ENCODE peak calls at places on chromosomes 3 and 15, in four cellular contexts. M, S, O and N are unnamed samples.
A peak's percentile ranks its signal among the peaks of the same experiment; 100 is the strongest.

GRCh38 chr15:80183886-80184285 is 31.1 kb downstream of the FAH start:
- DNase-seq in O (no peak), M (no peak), S (no peak), N (no peak)

GRCh38 chr15:73392025-73392424 is 23.3 kb upstream of the HCN4 start:
- DNase-seq in S (no peak), O (no peak), M (no peak), N (no peak)

GRCh38 chr15:44193651-44194396 is 1.2 kb downstream of the FRMD5 start:
- DNase-seq in O (peak; percentile 56), M (no peak), S (no peak), N (no peak)

GRCh38 chr3:87082806-87083440 is 92.0 kb upstream of the VGLL3 start:
- DNase-seq in O (peak; percentile 54), M (no peak), S (peak; percentile 56), N (no peak)

GRCh38 chr3:197183582-197183981 is 114.8 kb downstream of the DLG1 start:
- DNase-seq in M (no peak), O (no peak), S (no peak), N (no peak)

GRCh38 chr3:42175841-42176240 is 84.7 kb downstream of the TRAK1 start:
- DNase-seq in O (no peak), M (no peak), S (no peak), N (no peak)

GRCh38 chr3:99498544-99499234 is 139.7 kb upstream of the COL8A1 start:
- DNase-seq in M (no peak), O (peak; percentile 51), S (no peak), N (no peak)

GRCh38 chr3:101940521-101940992 is 91.2 kb downstream of the NFKBIZ start:
- DNase-seq in M (peak; percentile 58), O (peak; percentile 98), S (no peak), N (no peak)

GRCh38 chr3:180306691-180307090 is 270.0 kb upstream of the PEX5L start:
- DNase-seq in O (peak; percentile 52), M (no peak), S (no peak), N (no peak)

GRCh38 chr15:48722764-48723661 is 77.5 kb upstream of the FBN1 start:
- DNase-seq in S (no peak), O (peak; percentile 93), M (no peak), N (no peak)

GRCh38 chr3:188962253-188963247 is 209.2 kb upstream of the TPRG1 start:
- DNase-seq in O (no peak), S (no peak), M (no peak), N (no peak)

GRCh38 chr3:12750658-12751071 is 8.4 kb downstream of the TMEM40 start:
- DNase-seq in O (peak; percentile 86), S (no peak), M (no peak), N (no peak)

GRCh38 chr15:71424765-71425164 is 309.5 kb downstream of the THSD4 start:
- DNase-seq in S (no peak), M (no peak), O (no peak), N (no peak)

GRCh38 chr15:33675246-33675645 is 293.1 kb upstream of the CHRM5 start:
- DNase-seq in M (no peak), S (peak; percentile 15), O (peak; percentile 19), N (no peak)

GRCh38 chr3:63857311-63857710 is 6.3 kb downstream of the THOC7 start:
- DNase-seq in S (no peak), M (no peak), O (peak; percentile 80), N (no peak)

GRCh38 chr15:56737791-56738190 is 4.5 kb upstream of the ZNF280D start:
- DNase-seq in M (no peak), O (no peak), S (no peak), N (no peak)

GRCh38 chr3:24387000-24387399 is 107.7 kb downstream of the THRB start:
- DNase-seq in S (no peak), M (no peak), O (peak; percentile 21), N (no peak)

GRCh38 chr3:60957541-60957940 is 293.7 kb downstream of the FHIT start:
- DNase-seq in O (no peak), S (no peak), M (no peak), N (no peak)

GRCh38 chr15:96064351-96064756 is 266.1 kb upstream of the NR2F2 start:
- DNase-seq in O (no peak), M (no peak), S (no peak), N (no peak)

GRCh38 chr3:123678108-123678511 is 93.3 kb upstream of the HACD2 start:
- DNase-seq in S (no peak), M (no peak), O (peak; percentile 99), N (no peak)

GRCh38 chr15:48939686-48940085 is 24.0 kb downstream of the SHC4 start:
- DNase-seq in O (peak; percentile 99), S (no peak), M (no peak), N (no peak)

GRCh38 chr15:27057904-27058645 is 87.1 kb downstream of the GABRG3 start:
- DNase-seq in M (no peak), S (no peak), O (peak; percentile 79), N (no peak)

GRCh38 chr3:43768594-43768993 is 77.9 kb downstream of the ABHD5 start:
- DNase-seq in O (no peak), M (no peak), S (peak; percentile 85), N (no peak)

GRCh38 chr3:170689218-170689874 is 103.5 kb upstream of the SLC7A14 start:
- DNase-seq in M (no peak), O (peak; percentile 94), S (no peak), N (no peak)

GRCh38 chr3:52845157-52845556 is 10.3 kb upstream of the MUSTN1 start:
- DNase-seq in M (no peak), S (peak; percentile 66), O (no peak), N (peak; percentile 36)

DNA sequence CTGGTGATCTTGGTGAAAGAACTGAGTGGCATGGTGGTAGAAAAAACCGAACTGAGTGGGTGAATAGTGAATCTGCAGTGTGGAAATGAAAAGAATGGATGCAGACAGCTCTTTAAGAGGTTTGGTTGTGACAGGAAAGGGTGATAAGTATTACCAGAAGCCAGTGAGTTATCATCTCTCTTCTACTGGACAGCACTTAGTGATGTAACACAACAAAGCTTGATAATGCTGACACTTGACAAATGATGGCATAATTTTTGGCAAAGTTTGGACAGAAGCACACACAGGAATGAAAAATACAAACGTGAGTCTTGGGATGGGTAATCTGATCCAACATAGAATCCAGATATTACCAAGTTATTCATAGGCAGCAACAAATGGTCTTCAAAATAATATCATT is 112.2 kb downstream of the ISL2 start:
- DNase-seq in O (peak; percentile 25), M (no peak), S (no peak), N (no peak)
- TF ChIP-seq CTCF in O (no peak), M (no peak), S (no peak), N (no peak)

DNA sequence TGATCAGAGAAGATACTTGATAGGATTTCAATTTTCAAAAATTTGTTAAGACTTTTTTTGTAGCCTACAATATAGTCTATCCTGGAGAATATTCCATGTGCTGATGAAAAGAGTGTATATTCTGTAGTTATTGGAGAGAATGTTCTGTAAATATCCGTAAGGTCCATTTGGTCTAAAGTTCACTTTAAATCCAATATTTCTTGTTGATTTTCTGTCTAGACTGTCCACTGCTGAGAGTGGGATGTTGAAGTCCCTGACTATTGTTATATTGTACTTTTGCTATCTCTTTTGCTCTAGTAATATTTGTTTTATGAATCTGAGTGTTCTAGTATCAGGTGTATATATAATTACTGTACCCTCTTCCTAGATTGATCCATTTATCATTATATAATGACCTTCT is 406.2 kb upstream of the CNTN4 start:
- DNase-seq in O (no peak), M (no peak), S (no peak), N (no peak)
- H3K4me1 ChIP-seq in O (no peaks in the 10 kb centered on the region), M (no peaks in the 10 kb centered on the region), S (no peaks in the 10 kb centered on the region), N (no peaks in the 10 kb centered on the region)

DNA sequence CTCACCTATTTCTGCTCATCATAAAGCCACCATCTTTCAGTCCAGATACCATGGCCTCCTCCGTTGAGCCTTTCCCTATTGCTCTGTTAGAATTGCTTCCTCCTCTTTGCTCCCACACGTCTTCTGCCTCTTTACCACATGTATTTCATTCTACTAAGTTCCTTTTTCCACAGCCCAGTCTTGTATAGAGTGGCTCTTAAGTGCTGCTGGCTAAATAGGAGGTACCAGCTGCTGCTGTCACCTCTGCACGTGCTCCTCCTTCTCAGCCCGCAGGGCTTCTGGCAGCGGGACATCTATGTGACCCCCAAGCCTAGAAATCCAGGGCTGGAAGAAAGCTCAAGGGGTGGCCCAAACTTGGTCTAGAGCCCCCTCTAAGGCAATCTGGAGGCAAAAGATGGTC is 38.8 kb upstream of the PLXND1 start:
- DNase-seq in O (no peak), S (no peak), M (no peak), N (no peak)
- TF ChIP-seq CTCF in O (no peak), S (no peak), M (no peak), N (no peak)

DNA sequence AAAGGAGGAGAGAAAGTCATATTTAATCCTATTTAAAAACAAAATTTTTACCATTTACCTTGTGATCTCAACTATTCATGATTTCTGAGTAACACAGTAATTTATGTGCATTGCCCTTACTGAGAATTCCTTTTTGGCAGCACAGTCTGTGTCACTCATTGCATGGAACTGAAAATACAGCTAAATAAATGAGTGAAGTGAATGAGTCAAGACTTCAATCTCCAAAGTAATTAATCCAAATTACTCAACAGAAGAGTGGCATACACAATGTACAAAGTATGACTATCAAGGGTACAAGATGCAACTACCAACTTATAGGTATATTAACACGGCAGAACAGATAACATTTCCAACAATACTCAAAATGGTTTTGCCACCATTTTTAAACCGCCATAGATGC is 410.6 kb downstream of the SHQ1 start:
- DNase-seq in M (no peak), S (no peak), O (no peak), N (no peak)
- H3K4me1 ChIP-seq in M (peaks cover 15% of the 10 kb centered on the region), S (no peaks in the 10 kb centered on the region), O (no peaks in the 10 kb centered on the region), N (peaks cover 18% of the 10 kb centered on the region)